ENCODE peak calls at places on chromosomes 3 and 15, in four cellular contexts. One of them, this sample, is unnamed.

GRCh38 chr3:901953-902778 is 190.7 kb upstream of the CNTN6 start:
- DNase-seq in thyroid gland: no peak
- DNase-seq in frontal cortex: no peak
- DNase-seq in renal cortical epithelial cell: no peak
- DNase-seq in this sample: peak

GRCh38 chr15:28022181-28022580 is 76.9 kb downstream of the OCA2 start:
- DNase-seq in renal cortical epithelial cell: no peak
- DNase-seq in thyroid gland: no peak
- DNase-seq in frontal cortex: no peak
- DNase-seq in this sample: no peak

GRCh38 chr3:140910860-140911259 is 30.8 kb upstream of the SLC25A36 start:
- DNase-seq in frontal cortex: no peak
- DNase-seq in renal cortical epithelial cell: peak
- DNase-seq in thyroid gland: no peak
- DNase-seq in this sample: peak

GRCh38 chr15:66765478-66766281 is 63.6 kb downstream of the SMAD6 start:
- DNase-seq in renal cortical epithelial cell: peak
- DNase-seq in frontal cortex: no peak
- DNase-seq in thyroid gland: peak
- DNase-seq in this sample: no peak

GRCh38 chr3:8442993-8443670 is 58.5 kb upstream of the LMCD1 start:
- DNase-seq in thyroid gland: no peak
- DNase-seq in renal cortical epithelial cell: peak
- DNase-seq in frontal cortex: no peak
- DNase-seq in this sample: no peak

GRCh38 chr3:185733980-185734724 is 90.7 kb downstream of the IGF2BP2 start:
- DNase-seq in thyroid gland: peak
- DNase-seq in renal cortical epithelial cell: peak
- DNase-seq in frontal cortex: peak
- DNase-seq in this sample: peak

GRCh38 chr15:82970696-82971095 is 15.3 kb upstream of the RAMAC start:
- DNase-seq in frontal cortex: no peak
- DNase-seq in thyroid gland: no peak
- DNase-seq in renal cortical epithelial cell: no peak
- DNase-seq in this sample: no peak

GRCh38 chr15:44584162-44584749 is 47.3 kb downstream of the EIF3J start:
- DNase-seq in frontal cortex: no peak
- DNase-seq in thyroid gland: peak
- DNase-seq in renal cortical epithelial cell: peak
- DNase-seq in this sample: peak

GRCh38 chr15:66165856-66166255 is 87.7 kb downstream of the MEGF11 start:
- DNase-seq in renal cortical epithelial cell: no peak
- DNase-seq in thyroid gland: no peak
- DNase-seq in frontal cortex: no peak
- DNase-seq in this sample: no peak

GRCh38 chr3:37240170-37240945 is 66.0 kb upstream of the LRRFIP2 start:
- DNase-seq in thyroid gland: no peak
- DNase-seq in frontal cortex: no peak
- DNase-seq in renal cortical epithelial cell: no peak
- DNase-seq in this sample: no peak

GRCh38 chr3:184339016-184339415 is 1.6 kb downstream of the FAM131A start:
- DNase-seq in renal cortical epithelial cell: no peak
- DNase-seq in frontal cortex: no peak
- DNase-seq in thyroid gland: no peak
- DNase-seq in this sample: no peak

GRCh38 chr3:97815149-97815917 is 6.5 kb upstream of the CRYBG3 start:
- DNase-seq in renal cortical epithelial cell: peak
- DNase-seq in frontal cortex: no peak
- DNase-seq in thyroid gland: peak
- DNase-seq in this sample: peak

GRCh38 chr3:161957467-161957866 is 460.9 kb downstream of the OTOL1 start:
- DNase-seq in frontal cortex: no peak
- DNase-seq in thyroid gland: no peak
- DNase-seq in renal cortical epithelial cell: no peak
- DNase-seq in this sample: peak